ENCODE peak calls at places on chromosome 15, in seven cellular contexts. S is SIG-M5; I is Daoy; R is myocyte; O is stimulated activated CD4-positive, alpha-beta T cell treated with anti-CD3 and anti-CD28 coated beads, Interleukin-4, amount 100 ng/mL, for 4 hours; B is AG08395; G is LHCN-M2. X is an unnamed sample.

GRCh38 chr15:82021021-82021420 is 24.8 kb downstream of the MEX3B start:
- DNase-seq in S (no peak), I (no peak), R (no peak), O (no peak), B (peak; percentile 10), G (peak; percentile 23), X (no peak)

GRCh38 chr15:35671197-35671596 is 125.2 kb upstream of the DPH6 start:
- DNase-seq in S (no peak), I (no peak), R (no peak), O (no peak), B (no peak), G (no peak), X (no peak)

GRCh38 chr15:73323956-73324355 is 44.8 kb downstream of the HCN4 start:
- DNase-seq in S (no peak), I (no peak), R (no peak), O (no peak), B (no peak), G (no peak), X (no peak)

GRCh38 chr15:75785771-75786563 is 57.3 kb upstream of the UBE2Q2 start:
- DNase-seq in S (no peak), I (no peak), R (no peak), O (no peak), B (no peak), G (no peak), X (no peak)

GRCh38 chr15:23467110-23467600 is 20.1 kb upstream of the GOLGA6L2 start:
- DNase-seq in S (no peak), I (peak; percentile 20), R (peak; percentile 46), O (no peak), B (peak; percentile 42), G (peak; percentile 21), X (peak; percentile 59)

GRCh38 chr15:66481107-66481856 is 16.3 kb downstream of the SNAPC5 start:
- DNase-seq in S (no peak), I (peak; percentile 19), R (no peak), O (no peak), B (no peak), G (no peak), X (no peak)

GRCh38 chr15:89496155-89497098 is at the start of gene RHCG:
- DNase-seq in S (no peak), I (peak; percentile 51), R (peak; percentile 17), O (no peak), B (no peak), G (no peak), X (peak; percentile 40)

GRCh38 chr15:91866971-91867372 is 13.5 kb downstream of the SLCO3A1 start:
- DNase-seq in S (no peak), I (peak; percentile 60), R (no peak), O (no peak), B (no peak), G (no peak), X (peak; percentile 59)

GRCh38 chr15:73329501-73330200 is 39.1 kb downstream of the HCN4 start:
- DNase-seq in S (no peak), I (no peak), R (no peak), O (no peak), B (no peak), G (no peak), X (no peak)

GRCh38 chr15:92011611-92012367 is 158.3 kb downstream of the SLCO3A1 start:
- DNase-seq in S (no peak), I (peak; percentile 36), R (no peak), O (peak; percentile 18), B (no peak), G (no peak), X (no peak)

GRCh38 chr15:70385711-70386110 is 288.0 kb upstream of the TLE3 start:
- DNase-seq in S (no peak), I (no peak), R (no peak), O (no peak), B (no peak), G (no peak), X (no peak)

GRCh38 chr15:48355377-48355776 is 24.1 kb downstream of the DUT start:
- DNase-seq in S (no peak), I (peak; percentile 84), R (no peak), O (no peak), B (no peak), G (peak; percentile 12), X (no peak)

GRCh38 chr15:60844431-60845174 is 365.7 kb upstream of the ICE2 start:
- DNase-seq in S (no peak), I (no peak), R (no peak), O (peak; percentile 47), B (no peak), G (no peak), X (no peak)

GRCh38 chr15:79863886-79864285 is 32.9 kb downstream of the MTHFS start:
- DNase-seq in S (no peak), I (peak; percentile 36), R (no peak), O (no peak), B (no peak), G (peak; percentile 23), X (no peak)

GRCh38 chr15:51403072-51403878 is 61.8 kb downstream of the GLDN start:
- DNase-seq in S (no peak), I (peak; percentile 60), R (peak; percentile 53), O (no peak), B (peak; percentile 55), G (peak; percentile 42), X (peak; percentile 61)

GRCh38 chr15:79527821-79528220 is 95.7 kb downstream of the MINAR1 start:
- DNase-seq in S (no peak), I (no peak), R (no peak), O (no peak), B (no peak), G (no peak), X (no peak)

GRCh38 chr15:57158589-57158988 is 217.7 kb upstream of the CGNL1 start:
- DNase-seq in S (no peak), I (peak; percentile 23), R (peak; percentile 87), O (no peak), B (peak; percentile 48), G (peak; percentile 93), X (no peak)

GRCh38 chr15:54374184-54374947 is 396.1 kb downstream of the UNC13C start:
- DNase-seq in S (no peak), I (no peak), R (no peak), O (no peak), B (no peak), G (no peak), X (no peak)

GRCh38 chr15:90680371-90680935 is 36.7 kb upstream of the BLM start:
- DNase-seq in S (no peak), I (peak; percentile 80), R (peak; percentile 76), O (no peak), B (peak; percentile 91), G (peak; percentile 95), X (no peak)

GRCh38 chr15:48089664-48090063 is 31.1 kb upstream of the SLC24A5 start:
- DNase-seq in S (no peak), I (no peak), R (no peak), O (no peak), B (no peak), G (no peak), X (no peak)

GRCh38 chr15:92616621-92617179 is 38.9 kb downstream of the FAM174B start:
- DNase-seq in S (no peak), I (no peak), R (peak; percentile 47), O (no peak), B (no peak), G (peak; percentile 61), X (peak; percentile 59)

GRCh38 chr15:89003865-89004725 is 84.2 kb upstream of the ABHD2 start:
- DNase-seq in S (no peak), I (no peak), R (no peak), O (no peak), B (peak; percentile 34), G (peak; percentile 21), X (peak; percentile 40)

GRCh38 chr15:31236184-31237041 is 90.2 kb upstream of the KLF13 start:
- DNase-seq in S (no peak), I (peak; percentile 86), R (peak; percentile 95), O (no peak), B (peak; percentile 96), G (peak; percentile 89), X (peak; percentile 75)

GRCh38 chr15:89576417-89576773 is 1.1 kb downstream of the TICRR start:
- DNase-seq in S (no peak), I (no peak), R (no peak), O (no peak), B (no peak), G (peak; percentile 31), X (peak; percentile 52)

GRCh38 chr15:89765694-89766093 is 10.4 kb upstream of the MESP2 start:
- DNase-seq in S (no peak), I (no peak), R (no peak), O (no peak), B (no peak), G (no peak), X (no peak)

GRCh38 chr15:57503051-57503702 is 88.5 kb upstream of the MYZAP start:
- DNase-seq in S (no peak), I (no peak), R (no peak), O (no peak), B (no peak), G (no peak), X (peak; percentile 25)

GRCh38 chr15:69314736-69315135 is 16.0 kb downstream of the PAQR5 start:
- DNase-seq in S (no peak), I (no peak), R (no peak), O (no peak), B (no peak), G (no peak), X (no peak)

GRCh38 chr15:101556273-101556672 is 66.8 kb upstream of the PCSK6 start:
- DNase-seq in S (no peak), I (no peak), R (no peak), O (no peak), B (no peak), G (no peak), X (no peak)

GRCh38 chr15:75235760-75236729 is 22.1 kb upstream of the GOLGA6C start:
- DNase-seq in S (no peak), I (no peak), R (no peak), O (no peak), B (no peak), G (no peak), X (no peak)

GRCh38 chr15:101410612-101411011 is 78.9 kb downstream of the PCSK6 start:
- DNase-seq in S (no peak), I (no peak), R (no peak), O (no peak), B (no peak), G (no peak), X (no peak)

GRCh38 chr15:89575656-89576416 is 567 bp downstream of the TICRR start:
- DNase-seq in S (no peak), I (peak; percentile 27), R (no peak), O (no peak), B (no peak), G (peak; percentile 27), X (no peak)

GRCh38 chr15:69760890-69761568 is 308.4 kb downstream of the RPLP1 start:
- DNase-seq in S (peak; percentile 78), I (peak; percentile 97), R (peak; percentile 88), O (peak; percentile 90), B (peak; percentile 98), G (peak; percentile 99), X (peak; percentile 46)

X was measured in HT-29.